ENCODE peak calls at places on chromosomes 16 and 17, in seven cellular contexts. S is Ammon's horn, G is colonic mucosa, Q is substantia nigra, K is EL, N is NCI-H1436, V is fibroblast of lung. C is an unnamed sample.

GRCh38 chr17:58279016-58279671 is 1.6 kb downstream of the MPO start:
- DNase-seq in S (no peak), G (no peak), Q (no peak), K (no peak), N (no peak), V (peak), C (peak)

GRCh38 chr17:67469208-67469980 is 92.3 kb downstream of the PITPNC1 start:
- DNase-seq in S (no peak), G (no peak), Q (no peak), K (no peak), N (no peak), V (peak), C (no peak)

GRCh38 chr17:79618383-79619067 is 7.7 kb upstream of the RBFOX3 start:
- DNase-seq in S (peak), G (no peak), Q (no peak), K (no peak), N (no peak), V (no peak), C (no peak)

GRCh38 chr17:57927048-57927723 is 28.0 kb downstream of the CUEDC1 start:
- DNase-seq in S (peak), G (peak), Q (no peak), K (peak), N (no peak), V (peak), C (no peak)

GRCh38 chr17:58172369-58173071 is 5.7 kb downstream of the OR4D2 start:
- DNase-seq in S (peak), G (no peak), Q (no peak), K (peak), N (peak), V (peak), C (peak)

GRCh38 chr17:35605753-35606152 is 18.6 kb downstream of the AP2B1 start:
- DNase-seq in S (peak), G (no peak), Q (no peak), K (peak), N (no peak), V (peak), C (no peak)

GRCh38 chr16:13953501-13953900 is 33.5 kb downstream of the ERCC4 start:
- DNase-seq in S (no peak), G (no peak), Q (no peak), K (no peak), N (no peak), V (no peak), C (no peak)

GRCh38 chr16:88113545-88114045 is 162.4 kb downstream of the BANP start:
- DNase-seq in S (no peak), G (no peak), Q (no peak), K (no peak), N (no peak), V (no peak), C (no peak)

GRCh38 chr16:2371421-2371820 is 30.9 kb upstream of the ABCA3 start:
- DNase-seq in S (no peak), G (no peak), Q (no peak), K (no peak), N (no peak), V (no peak), C (no peak)